ENCODE peak calls at places on chromosome 18, in six cellular contexts. V is HepG2, H is GM12892, I is GM12878, T is H1, O is K562. C is an unnamed sample.

GRCh38 chr18:30271716-30272115 is 770.8 kb downstream of the DSC3 start:
- DNase-seq in V (no peak), T (no peak), H (no peak), I (no peak), O (no peak), C (no peak)

GRCh38 chr18:837922-838321 is 25.9 kb upstream of the YES1 start:
- DNase-seq in O (no peak), T (no peak), V (no peak), I (no peak), H (no peak), C (no peak)

GRCh38 chr18:58541137-58541788 is 87.6 kb downstream of the ALPK2 start:
- DNase-seq in O (peak), I (no peak), H (no peak), V (no peak), T (peak), C (no peak)

GRCh38 chr18:40413160-40413559 is 1541.9 kb upstream of the PIK3C3 start:
- DNase-seq in T (peak), V (peak), H (no peak), O (no peak), I (no peak), C (no peak)

GRCh38 chr18:44792456-44793080 is 111.9 kb downstream of the SETBP1 start:
- DNase-seq in T (no peak), H (no peak), O (no peak), V (no peak), I (no peak), C (no peak)

GRCh38 chr18:50192903-50193795 is 1.8 kb downstream of the MYO5B start:
- DNase-seq in T (no peak), I (no peak), V (no peak), O (no peak), H (no peak), C (no peak)

GRCh38 chr18:23281626-23282436 is 146.5 kb downstream of the CABLES1 start:
- DNase-seq in O (no peak), V (no peak), H (no peak), T (no peak), I (no peak), C (no peak)

GRCh38 chr18:57748770-57749603 is 54.1 kb downstream of the ATP8B1 start:
- DNase-seq in I (peak), O (no peak), H (peak), V (peak), T (no peak), C (peak)

GRCh38 chr18:74402806-74403433 is 54.2 kb downstream of the DIPK1C start:
- DNase-seq in I (no peak), V (no peak), H (no peak), T (no peak), O (no peak), C (no peak)

GRCh38 chr18:9750606-9751304 is 42.7 kb downstream of the RAB31 start:
- DNase-seq in O (no peak), T (no peak), V (no peak), H (no peak), I (no peak), C (no peak)

GRCh38 chr18:58539659-58540380 is 89.1 kb downstream of the ALPK2 start:
- DNase-seq in H (no peak), V (peak), O (no peak), I (no peak), T (no peak), C (no peak)

GRCh38 chr18:48702346-48703032 is 163.7 kb downstream of the CTIF start:
- DNase-seq in H (no peak), V (no peak), O (no peak), I (no peak), T (no peak), C (no peak)

GRCh38 chr18:57984490-57985109 is 59.4 kb upstream of the NEDD4L start:
- DNase-seq in I (no peak), T (no peak), H (no peak), O (no peak), V (no peak), C (no peak)

GRCh38 chr18:71114550-71115210 is 825.8 kb downstream of the SOCS6 start:
- DNase-seq in O (no peak), H (no peak), T (no peak), V (no peak), I (no peak), C (no peak)

GRCh38 chr18:10404148-10404547 is 50.3 kb upstream of the APCDD1 start:
- DNase-seq in H (no peak), O (no peak), V (no peak), T (no peak), I (no peak), C (no peak)

GRCh38 chr18:64131314-64131713 is 17.6 kb downstream of the LINC00305 start:
- DNase-seq in O (no peak), H (no peak), V (no peak), T (no peak), I (no peak), C (no peak)

GRCh38 chr18:50398947-50399346 is 24.1 kb downstream of the SKA1 start:
- DNase-seq in I (no peak), H (no peak), V (no peak), T (no peak), O (no peak), C (no peak)

GRCh38 chr18:23354625-23355024 is 98.5 kb upstream of the RIOK3 start:
- DNase-seq in V (peak), I (no peak), O (peak), T (no peak), H (no peak), C (no peak)

GRCh38 chr18:8474661-8475060 is 134.6 kb upstream of the RAB12 start:
- DNase-seq in H (no peak), I (no peak), O (no peak), V (no peak), T (no peak), C (no peak)

GRCh38 chr18:79577451-79578395 is 101.9 kb upstream of the CTDP1 start:
- DNase-seq in V (no peak), I (no peak), H (no peak), O (peak), T (no peak), C (no peak)

GRCh38 chr18:11946756-11947155 is 34.6 kb upstream of the IMPA2 start:
- DNase-seq in O (no peak), V (no peak), H (no peak), T (no peak), I (no peak), C (no peak)

GRCh38 chr18:45783097-45784075 is 42.1 kb upstream of the SIGLEC15 start:
- DNase-seq in O (no peak), I (no peak), V (no peak), T (no peak), H (no peak), C (no peak)

GRCh38 chr18:79329786-79330185 is 65.9 kb upstream of the NFATC1 start:
- DNase-seq in V (no peak), O (no peak), I (no peak), H (no peak), T (no peak), C (no peak)

GRCh38 chr18:64219511-64219910 is 70.6 kb upstream of the LINC00305 start:
- DNase-seq in V (no peak), H (no peak), T (no peak), O (no peak), I (no peak), C (no peak)

GRCh38 chr18:45059695-45060094 is 379.0 kb downstream of the SETBP1 start:
- DNase-seq in O (peak), T (no peak), H (no peak), V (no peak), I (no peak), C (no peak)

GRCh38 chr18:46338213-46338612 is 234.0 kb downstream of the HAUS1 start:
- DNase-seq in T (no peak), O (no peak), V (no peak), H (no peak), I (no peak), C (no peak)

GRCh38 chr18:21815101-21815500 is 74.5 kb downstream of the MIB1 start:
- DNase-seq in I (no peak), T (no peak), O (no peak), V (no peak), H (no peak), C (no peak)

GRCh38 chr18:70621710-70622109 is 332.9 kb downstream of the SOCS6 start:
- DNase-seq in V (no peak), I (no peak), O (no peak), T (no peak), H (no peak), C (no peak)

GRCh38 chr18:63119647-63120046 is 199.9 kb downstream of the BCL2 start:
- DNase-seq in O (no peak), I (no peak), T (peak), V (peak), H (no peak), C (no peak)
- TF ChIP-seq TAF1 in O (no peak), I (no peak), T (no peak), V (no peak), H (no peak), C (no peak)

DNA sequence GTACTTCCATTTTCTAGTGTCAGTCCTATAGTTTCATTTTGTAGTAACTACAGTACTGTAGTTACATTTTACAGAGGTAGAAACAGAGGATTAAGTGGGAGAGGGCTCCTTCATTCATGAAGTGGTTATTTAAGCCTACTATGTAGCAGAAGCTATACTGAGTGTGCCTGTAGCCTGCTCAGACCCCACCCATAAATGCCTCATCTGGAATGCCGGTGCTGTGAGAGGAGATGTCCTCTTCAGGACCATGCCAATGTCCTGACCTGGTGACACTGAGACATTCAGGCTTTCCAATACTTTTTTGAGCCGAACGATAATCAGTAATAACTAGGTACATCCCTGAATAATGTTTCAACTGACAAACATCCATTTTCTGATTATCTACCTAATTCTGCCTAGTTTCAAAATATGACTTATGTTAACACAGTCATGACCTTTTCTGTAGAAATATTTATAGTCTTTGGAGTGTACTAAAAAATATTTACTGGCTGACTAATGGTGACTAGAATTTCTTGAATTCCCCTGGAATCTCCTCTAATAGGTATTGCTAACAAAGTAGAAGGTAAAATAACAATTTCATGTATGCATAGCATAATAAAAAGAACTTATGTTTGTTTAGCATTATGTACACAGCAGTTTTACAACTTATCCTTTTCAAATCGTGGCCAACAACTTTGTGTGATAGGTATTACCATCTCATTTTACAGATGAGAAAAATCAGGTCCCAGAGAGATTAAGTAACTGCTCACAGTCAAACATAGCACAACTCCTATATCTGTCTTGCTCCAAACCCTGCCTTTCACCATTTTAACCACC is 10.2 kb upstream of the ARHGAP28 start:
- DNase-seq in I (no peak), T (no peak), O (no peak), H (no peak), V (no peak), C (no peak)
- TF ChIP-seq POLR2AphosphoS5 in I (no peak), T (no peak), O (no peak), H (no peak), V (no peak), C (no peak)

DNA sequence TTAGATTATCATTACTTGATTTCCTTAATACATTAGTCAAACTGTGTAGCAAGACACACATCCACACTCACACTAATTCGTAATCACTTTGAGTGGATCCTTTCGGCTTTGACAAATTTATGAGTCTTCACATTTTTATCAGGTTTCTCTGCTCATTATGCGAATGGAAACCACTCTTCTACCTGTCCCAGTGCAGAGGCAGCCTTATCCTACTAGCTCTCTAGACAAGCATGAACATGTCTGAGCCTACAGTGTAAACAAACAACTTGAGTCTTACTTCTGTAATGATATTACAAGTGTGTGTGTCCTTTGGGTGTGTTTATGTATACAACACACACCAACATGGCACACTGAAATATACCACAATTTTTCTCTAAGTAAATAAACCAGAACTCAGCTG is 361.9 kb upstream of the CHST9 start:
- DNase-seq in T (no peak), H (no peak), V (no peak), O (no peak), I (no peak), C (no peak)
- TF ChIP-seq POLR2A in T (no peak), H (no peak), V (no peak), O (no peak), I (no peak), C (no peak)

GRCh38 chr18:54080854-54081253 is 143.6 kb downstream of the MBD2 start:
- DNase-seq in V (no peak), I (no peak), T (no peak), H (no peak), O (no peak), C (no peak)
- TF ChIP-seq TAF1 in V (no peak), I (no peak), T (no peak), H (no peak), O (no peak), C (no peak)

DNA sequence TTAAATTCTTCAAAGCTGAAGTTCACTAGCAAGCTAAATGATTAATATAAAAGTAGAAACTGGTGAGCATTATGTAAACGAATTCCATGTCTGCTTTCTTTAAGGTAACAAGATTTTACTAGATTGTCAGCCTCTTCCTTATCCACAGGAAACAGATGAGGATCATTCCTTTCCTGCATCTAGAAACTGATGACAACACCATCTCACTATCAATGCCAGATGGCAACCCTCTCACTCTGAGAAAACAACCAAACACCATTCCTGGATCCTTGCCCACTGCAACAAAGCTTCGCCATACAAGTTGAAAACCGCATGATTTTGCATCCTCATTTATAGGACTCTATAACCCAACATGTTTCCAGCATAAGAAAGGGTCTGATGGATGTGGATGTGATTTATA is 122.9 kb downstream of the ZNF521 start:
- DNase-seq in I (no peak), O (peak), T (no peak), H (no peak), V (no peak), C (no peak)
- TF ChIP-seq POLR2AphosphoS5 in I (no peak), O (peak), T (no peak), H (no peak), V (no peak), C (no peak)

GRCh38 chr18:56312554-56312953 is 325.8 kb downstream of the TXNL1 start:
- DNase-seq in I (no peak), O (no peak), H (no peak), T (no peak), V (no peak), C (no peak)
- TF ChIP-seq POLR2A in I (no peak), O (no peak), H (no peak), T (no peak), V (no peak), C (no peak)

GRCh38 chr18:37282386-37283037 is 283.1 kb downstream of the CELF4 start:
- DNase-seq in V (peak), T (no peak), H (no peak), I (no peak), O (peak), C (no peak)
- TF ChIP-seq TAF1 in V (no peak), T (no peak), H (no peak), I (no peak), O (no peak), C (no peak)

GRCh38 chr18:3256693-3257626 is 5.0 kb upstream of the MYL12B start:
- DNase-seq in T (no peak), I (no peak), O (no peak), H (no peak), V (peak), C (no peak)
- TF ChIP-seq POLR2AphosphoS5 in T (no peak), I (no peak), O (no peak), H (no peak), V (no peak), C (peak)

DNA sequence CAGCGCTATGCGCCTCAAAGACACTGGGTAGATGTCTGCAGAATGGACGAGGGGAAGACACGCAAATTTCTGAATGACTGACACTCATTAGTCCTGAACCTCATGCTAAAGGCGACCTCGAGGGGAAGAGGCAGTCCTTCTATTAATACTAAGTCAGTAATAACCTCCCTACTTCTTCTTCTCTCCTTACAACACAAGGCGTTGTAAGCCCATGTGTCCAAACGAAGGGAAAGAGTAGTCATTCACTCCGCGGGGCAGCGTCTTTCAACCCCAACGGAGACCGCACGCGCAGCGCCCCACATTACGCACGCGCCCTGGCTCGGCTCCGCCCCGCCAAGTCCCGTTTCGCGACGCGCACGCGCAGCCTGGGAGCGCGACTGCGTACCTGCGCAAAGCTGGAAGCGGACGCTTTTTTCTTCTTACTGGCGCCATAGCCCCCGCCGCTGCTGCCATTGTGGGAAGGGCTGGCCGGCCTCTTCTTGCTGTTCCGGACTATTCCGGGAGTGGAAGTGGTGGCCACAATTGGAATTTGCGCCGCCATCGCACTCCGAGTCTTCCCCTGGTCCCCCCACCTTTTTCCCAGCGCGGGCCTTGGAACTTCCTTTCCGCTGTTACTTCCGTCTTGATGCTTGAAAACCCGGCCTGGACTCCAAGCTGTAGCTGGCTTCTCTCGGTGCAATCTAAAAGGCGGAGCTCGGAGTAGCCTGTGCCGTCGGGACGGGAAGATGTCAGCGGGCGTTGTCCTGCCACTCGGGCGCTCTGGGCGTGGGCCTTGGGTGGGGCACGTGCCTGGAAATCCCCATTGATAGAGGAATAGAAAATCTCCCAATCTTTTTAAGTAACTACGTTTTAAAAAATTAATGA is at the start of gene INO80C:
- DNase-seq in T (peak), H (peak), V (peak), I (peak), O (peak), C (peak)
- TF ChIP-seq POLR2A in T (peak), H (peak), V (peak), I (peak), O (peak), C (peak)

DNA sequence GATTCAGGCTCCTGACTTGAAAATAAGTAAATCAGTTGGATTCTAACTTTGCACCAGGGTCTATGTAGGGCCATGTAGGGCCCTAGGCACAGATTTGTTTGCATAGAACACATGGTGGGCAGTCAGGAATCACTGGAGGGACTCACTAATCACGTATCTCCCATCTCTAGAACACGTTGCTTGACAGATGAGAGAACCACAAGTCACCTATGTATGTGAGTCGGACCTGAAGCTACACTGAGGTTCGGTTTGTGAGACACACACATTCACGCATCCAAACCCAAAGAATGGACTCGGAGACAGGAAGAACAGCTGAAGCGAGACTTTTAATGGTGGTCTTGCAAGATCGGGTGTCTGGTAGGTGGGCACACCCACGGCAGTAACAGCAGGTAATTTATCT is 157.0 kb downstream of the ZNF516 start:
- DNase-seq in V (no peak), H (no peak), O (no peak), T (no peak), I (no peak), C (no peak)
- TF ChIP-seq TAF1 in V (no peak), H (no peak), O (no peak), T (no peak), I (no peak), C (no peak)

C was measured in GM12891.